ENCODE peak calls at places on chromosomes 5 and 9, in five cellular contexts. Z, V, G, J and H are unnamed samples.

GRCh38 chr5:82881571-82882200 is 195.5 kb downstream of the TMEM167A start:
- DNase-seq in Z (no peak), V (no peak), G (no peak), J (no peak), H (no peak)

GRCh38 chr5:131042021-131042789 is 122.9 kb downstream of the HINT1 start:
- DNase-seq in Z (no peak), V (no peak), G (no peak), J (no peak), H (no peak)

GRCh38 chr5:32413466-32414263 is 30.9 kb downstream of the ZFR start:
- DNase-seq in Z (no peak), V (no peak), G (no peak), J (no peak), H (no peak)

GRCh38 chr5:96321371-96321770 is 111.7 kb downstream of the PCSK1 start:
- DNase-seq in Z (no peak), V (no peak), G (no peak), J (peak; percentile 86), H (no peak)

GRCh38 chr5:21152611-21153010 is 1164.6 kb upstream of the CDH18 start:
- DNase-seq in Z (no peak), V (no peak), G (no peak), J (peak; percentile 48), H (no peak)

GRCh38 chr9:35603506-35603985 is 1.5 kb upstream of the TESK1 start:
- DNase-seq in Z (peak; percentile 67), V (no peak), G (no peak), J (peak; percentile 96), H (no peak)

GRCh38 chr5:169350016-169350415 is 49.1 kb upstream of the SLIT3 start:
- DNase-seq in Z (no peak), V (no peak), G (no peak), J (peak; percentile 85), H (no peak)

GRCh38 chr5:76608833-76609232 is 14.4 kb downstream of the F2RL2 start:
- DNase-seq in Z (no peak), V (no peak), G (no peak), J (no peak), H (no peak)

GRCh38 chr5:143896981-143897380 is 85.0 kb downstream of the HMHB1 start:
- DNase-seq in Z (no peak), V (no peak), G (no peak), J (peak; percentile 35), H (no peak)

GRCh38 chr9:111599092-111599947 is at the start of gene PTGR1:
- DNase-seq in Z (peak; percentile 85), V (peak; percentile 92), G (peak; percentile 48), J (peak; percentile 86), H (no peak)

GRCh38 chr9:109968702-109969450 is 188.9 kb downstream of the PALM2AKAP2 start:
- DNase-seq in Z (no peak), V (peak; percentile 74), G (no peak), J (peak; percentile 26), H (no peak)

GRCh38 chr5:145293716-145294115 is 541.4 kb downstream of the PRELID2 start:
- DNase-seq in Z (no peak), V (no peak), G (no peak), J (no peak), H (no peak)

GRCh38 chr9:127209948-127210621 is 54.5 kb upstream of the GARNL3 start:
- DNase-seq in Z (no peak), V (peak; percentile 41), G (no peak), J (no peak), H (no peak)

GRCh38 chr5:17794829-17795228 is 160.6 kb downstream of the TAF11L14 start:
- DNase-seq in Z (no peak), V (no peak), G (no peak), J (no peak), H (no peak)

GRCh38 chr9:37102476-37102875 is 17.9 kb upstream of the ZCCHC7 start:
- DNase-seq in Z (no peak), V (no peak), G (no peak), J (no peak), H (no peak)

GRCh38 chr5:135040331-135041144 is 6.5 kb upstream of the PITX1 start:
- DNase-seq in Z (no peak), V (peak; percentile 83), G (no peak), J (no peak), H (no peak)

GRCh38 chr5:98349251-98349989 is 424.0 kb upstream of the RGMB start:
- DNase-seq in Z (no peak), V (peak; percentile 46), G (no peak), J (peak; percentile 92), H (no peak)

GRCh38 chr5:161306354-161306990 is 240.1 kb downstream of the GABRB2 start:
- DNase-seq in Z (no peak), V (no peak), G (no peak), J (no peak), H (no peak)

GRCh38 chr5:1836891-1837880 is 36.0 kb downstream of the NDUFS6 start:
- DNase-seq in Z (no peak), V (no peak), G (no peak), J (no peak), H (no peak)

GRCh38 chr9:137724114-137724445 is 105.3 kb downstream of the EHMT1 start:
- DNase-seq in Z (no peak), V (peak; percentile 91), G (no peak), J (no peak), H (no peak)

GRCh38 chr5:109944461-109944860 is 254.7 kb downstream of the MAN2A1 start:
- DNase-seq in Z (no peak), V (peak; percentile 28), G (no peak), J (no peak), H (no peak)

GRCh38 chr9:108040783-108041182 is 551.2 kb upstream of the KLF4 start:
- DNase-seq in Z (no peak), V (no peak), G (no peak), J (no peak), H (no peak)

GRCh38 chr9:16039103-16039987 is 486.5 kb downstream of the CCDC171 start:
- DNase-seq in Z (no peak), V (peak; percentile 56), G (no peak), J (no peak), H (no peak)

GRCh38 chr9:77912895-77913693 is 118.5 kb downstream of the GNAQ start:
- DNase-seq in Z (no peak), V (no peak), G (no peak), J (no peak), H (no peak)

GRCh38 chr5:57412010-57412409 is 70.6 kb downstream of the ACTBL2 start:
- DNase-seq in Z (no peak), V (no peak), G (no peak), J (peak; percentile 34), H (no peak)

GRCh38 chr5:64347308-64347707 is 158.5 kb upstream of the RGS7BP start:
- DNase-seq in Z (no peak), V (no peak), G (no peak), J (no peak), H (no peak)

GRCh38 chr5:16654647-16655334 is 38.0 kb upstream of the RETREG1 start:
- DNase-seq in Z (no peak), V (no peak), G (no peak), J (no peak), H (no peak)

DNA sequence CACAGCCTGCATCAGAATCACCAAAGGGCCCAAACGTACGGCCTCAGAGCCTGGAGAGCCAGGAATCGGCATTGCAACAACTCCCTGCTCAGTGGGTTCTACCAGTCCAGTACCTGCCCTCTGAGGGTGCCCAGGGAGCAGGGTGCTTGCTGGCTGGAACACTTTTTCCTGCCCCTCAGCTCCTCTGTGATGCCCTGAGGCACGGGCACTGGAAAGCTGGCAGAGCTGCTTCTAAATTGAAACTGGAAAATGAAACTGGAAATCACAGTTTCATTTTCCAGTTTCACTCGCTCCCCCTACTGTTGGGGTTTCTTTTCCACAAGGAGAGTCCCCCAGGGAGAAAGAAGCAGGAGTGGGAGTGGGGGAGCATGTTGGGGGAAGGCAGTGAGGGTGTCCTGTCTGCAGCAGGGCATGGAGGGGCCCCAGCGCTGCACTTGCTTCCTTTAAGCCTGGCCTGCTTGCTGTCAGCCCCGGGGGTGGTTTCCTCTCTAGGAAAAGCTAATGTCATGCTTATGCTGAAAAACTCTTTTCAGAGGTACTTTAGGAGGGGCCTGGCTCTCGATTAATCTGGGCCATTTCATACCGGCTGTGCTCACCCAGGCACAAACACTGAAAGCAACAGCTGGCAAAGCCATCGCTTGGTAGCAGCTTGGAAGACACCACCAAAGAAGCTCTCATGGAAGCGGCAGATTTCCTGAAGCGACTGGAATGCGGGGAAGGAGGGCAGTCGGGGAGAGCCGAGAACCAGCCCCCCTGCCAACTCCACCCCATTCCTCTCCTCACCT is 26.2 kb downstream of the IRF1 start:
- DNase-seq in Z (no peak), V (peak; percentile 73), G (no peak), J (peak; percentile 43), H (no peak)
- TF ChIP-seq CTCF in Z (peak; percentile 37), V (no peak), G (no peak), J (peak; percentile 48), H (no peak)

GRCh38 chr9:106718996-106719395 is 144.0 kb upstream of the ZNF462 start:
- DNase-seq in Z (no peak), V (no peak), G (no peak), J (peak; percentile 52), H (no peak)

GRCh38 chr9:106716820-106717219 is 146.1 kb upstream of the ZNF462 start:
- DNase-seq in Z (no peak), V (no peak), G (no peak), J (no peak), H (no peak)

GRCh38 chr9:106713206-106713605 is 149.8 kb upstream of the ZNF462 start:
- DNase-seq in Z (no peak), V (no peak), G (no peak), J (no peak), H (no peak)

GRCh38 chr9:106722051-106722753 is 140.8 kb upstream of the ZNF462 start:
- DNase-seq in Z (no peak), V (no peak), G (no peak), J (no peak), H (no peak)

DNA sequence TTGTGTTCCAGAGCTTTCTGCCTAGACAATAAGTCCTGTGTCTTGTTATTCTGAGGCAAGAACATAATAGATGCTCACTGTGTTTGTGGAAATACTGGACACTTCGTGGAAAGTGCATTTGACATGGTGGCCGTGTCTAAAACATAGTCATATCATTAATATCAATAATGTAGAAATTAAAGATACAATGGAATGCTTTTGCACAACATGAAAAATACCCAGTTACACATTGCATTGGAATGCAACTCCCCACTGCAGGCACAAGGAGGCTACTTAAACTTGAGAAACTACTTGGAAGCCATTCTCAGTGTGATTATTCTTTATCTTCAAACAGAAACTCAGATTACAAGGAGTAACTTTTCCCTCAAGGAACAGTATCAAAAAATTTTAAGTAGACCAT is 145.3 kb upstream of the ZNF462 start:
- DNase-seq in Z (no peak), V (no peak), G (no peak), J (peak; percentile 78), H (no peak)
- TF ChIP-seq CTCF in Z (peak; percentile 19), V (peak; percentile 64), G (no peak), J (no peak), H (no peak)

DNA sequence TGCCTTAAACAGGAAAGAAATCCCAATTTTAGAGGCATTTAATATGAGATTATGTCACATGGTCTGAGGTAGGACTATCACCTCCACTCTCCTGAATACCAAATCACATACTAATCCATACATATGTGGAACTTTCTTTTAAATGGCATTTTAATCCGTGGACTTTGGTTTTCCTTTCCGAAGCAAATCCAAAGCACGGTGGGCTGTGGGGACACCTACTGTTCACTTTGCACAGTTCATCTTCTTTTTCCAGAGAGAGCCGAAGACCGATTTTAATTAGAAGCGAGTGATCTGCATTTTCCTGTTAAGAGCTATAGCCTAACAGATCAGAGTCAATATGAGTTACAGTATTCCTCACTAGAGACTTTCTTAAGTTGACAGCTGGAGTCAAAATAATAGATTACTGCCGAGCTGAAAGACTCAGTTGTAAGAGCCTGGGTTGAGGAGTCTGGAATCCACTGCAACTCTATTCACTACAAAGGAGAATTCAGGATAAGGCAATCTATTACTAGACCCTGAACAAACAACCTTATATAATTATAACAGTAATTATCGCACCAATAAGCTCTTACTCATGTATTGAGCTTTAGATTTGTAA is 144.8 kb downstream of the TRPM6 start:
- DNase-seq in Z (no peak), V (peak; percentile 70), G (no peak), J (peak; percentile 24), H (no peak)
- TF ChIP-seq CTCF in Z (peak; percentile 72), V (peak; percentile 84), G (peak; percentile 62), J (peak; percentile 84), H (peak; percentile 39)

GRCh38 chr5:171272996-171273970 is 35.8 kb upstream of the TLX3 start:
- DNase-seq in Z (no peak), V (peak; percentile 77), G (no peak), J (peak; percentile 48), H (no peak)
- TF ChIP-seq CTCF in Z (peak; percentile 24), V (peak; percentile 81), G (no peak), J (peak; percentile 50), H (no peak)